ENCODE peak calls at places on chromosomes 16 and 17, in nine cellular contexts. J, S, Q, K, G, D, Y, W and Z are unnamed samples.

GRCh38 chr16:80144191-80144590 is 396.6 kb upstream of the DYNLRB2 start:
- DNase-seq in J (no peak), S (no peak), Q (peak), K (no peak), G (no peak), D (no peak), Y (peak), W (peak), Z (no peak)

GRCh38 chr16:48013476-48013875 is 142.3 kb downstream of the ABCC12 start:
- DNase-seq in J (no peak), S (no peak), Q (peak), K (no peak), G (no peak), D (no peak), Y (no peak), W (peak), Z (no peak)

GRCh38 chr16:69443809-69444611 is 19.6 kb downstream of the CYB5B start:
- DNase-seq in J (no peak), S (peak), Q (peak), K (no peak), G (no peak), D (no peak), Y (peak), W (peak), Z (no peak)

GRCh38 chr17:66459811-66460270 is 157.4 kb downstream of the PRKCA start:
- DNase-seq in J (peak), S (peak), Q (peak), K (no peak), G (no peak), D (peak), Y (peak), W (peak), Z (no peak)

GRCh38 chr16:49632798-49633189 is 223.1 kb downstream of the ZNF423 start:
- DNase-seq in J (no peak), S (no peak), Q (no peak), K (no peak), G (no peak), D (no peak), Y (no peak), W (no peak), Z (no peak)

GRCh38 chr16:59886021-59886420 is 1151.9 kb upstream of the GOT2 start:
- DNase-seq in J (no peak), S (no peak), Q (peak), K (no peak), G (no peak), D (no peak), Y (peak), W (peak), Z (no peak)

GRCh38 chr16:85326794-85327181 is 214.5 kb upstream of the CIBAR2 start:
- DNase-seq in J (no peak), S (no peak), Q (no peak), K (no peak), G (no peak), D (no peak), Y (no peak), W (no peak), Z (no peak)

GRCh38 chr17:70560471-70560870 is 391.1 kb downstream of the KCNJ2 start:
- DNase-seq in J (no peak), S (no peak), Q (no peak), K (no peak), G (no peak), D (no peak), Y (no peak), W (no peak), Z (peak)

GRCh38 chr17:40290629-40291296 is 3.1 kb downstream of the CDC6 start:
- DNase-seq in J (peak), S (peak), Q (peak), K (no peak), G (no peak), D (peak), Y (peak), W (peak), Z (no peak)

GRCh38 chr16:82544378-82544777 is 82.4 kb upstream of the CDH13 start:
- DNase-seq in J (no peak), S (no peak), Q (no peak), K (no peak), G (no peak), D (no peak), Y (no peak), W (no peak), Z (no peak)

GRCh38 chr17:4313482-4314114 is 49.8 kb upstream of the ANKFY1 start:
- DNase-seq in J (no peak), S (no peak), Q (no peak), K (no peak), G (no peak), D (no peak), Y (no peak), W (no peak), Z (no peak)

GRCh38 chr17:31549121-31549524 is 157.6 kb downstream of the RAB11FIP4 start:
- DNase-seq in J (no peak), S (no peak), Q (no peak), K (no peak), G (no peak), D (no peak), Y (no peak), W (no peak), Z (no peak)

GRCh38 chr17:20302191-20302917 is 165.0 kb downstream of the LGALS9B start:
- DNase-seq in J (no peak), S (no peak), Q (no peak), K (no peak), G (no peak), D (no peak), Y (peak), W (no peak), Z (no peak)

GRCh38 chr17:45789874-45790273 is 5.8 kb downstream of the CRHR1 start:
- DNase-seq in J (no peak), S (no peak), Q (no peak), K (no peak), G (no peak), D (no peak), Y (no peak), W (no peak), Z (no peak)

GRCh38 chr16:54493076-54493475 is 206.5 kb upstream of the IRX3 start:
- DNase-seq in J (no peak), S (no peak), Q (no peak), K (no peak), G (no peak), D (no peak), Y (no peak), W (no peak), Z (no peak)

GRCh38 chr16:67665598-67665997 is 952 bp downstream of the ENKD1 start:
- DNase-seq in J (no peak), S (no peak), Q (no peak), K (no peak), G (no peak), D (no peak), Y (no peak), W (no peak), Z (no peak)

GRCh38 chr17:61833536-61834203 is 29.7 kb downstream of the BRIP1 start:
- DNase-seq in J (no peak), S (no peak), Q (peak), K (no peak), G (no peak), D (peak), Y (peak), W (peak), Z (no peak)

GRCh38 chr16:3868967-3869366 is 11.5 kb downstream of the CREBBP start:
- DNase-seq in J (no peak), S (no peak), Q (no peak), K (peak), G (no peak), D (no peak), Y (no peak), W (no peak), Z (no peak)

GRCh38 chr16:17397499-17397891 is 73.3 kb downstream of the XYLT1 start:
- DNase-seq in J (no peak), S (peak), Q (no peak), K (no peak), G (no peak), D (no peak), Y (peak), W (no peak), Z (no peak)

GRCh38 chr17:44502598-44503079 is 567 bp downstream of the GPATCH8 start:
- DNase-seq in J (no peak), S (no peak), Q (peak), K (peak), G (no peak), D (no peak), Y (peak), W (peak), Z (no peak)

GRCh38 chr17:74632597-74632996 is 9.1 kb upstream of the CD300E start:
- DNase-seq in J (no peak), S (no peak), Q (no peak), K (no peak), G (no peak), D (no peak), Y (no peak), W (no peak), Z (no peak)

GRCh38 chr16:50309527-50310307 is 43.4 kb downstream of the ADCY7 start:
- DNase-seq in J (no peak), S (no peak), Q (no peak), K (no peak), G (no peak), D (no peak), Y (no peak), W (peak), Z (peak)

GRCh38 chr16:35239561-35239960 is 1780.1 kb downstream of the TP53TG3F start:
- DNase-seq in J (no peak), S (no peak), Q (no peak), K (no peak), G (no peak), D (no peak), Y (no peak), W (no peak), Z (no peak)

GRCh38 chr16:52958951-52959350 is 93.7 kb downstream of the CHD9NB start:
- DNase-seq in J (no peak), S (no peak), Q (no peak), K (no peak), G (no peak), D (no peak), Y (no peak), W (no peak), Z (no peak)

GRCh38 chr17:79100405-79100804 is 25.8 kb downstream of the ENGASE start:
- DNase-seq in J (no peak), S (no peak), Q (no peak), K (no peak), G (no peak), D (no peak), Y (no peak), W (no peak), Z (no peak)

GRCh38 chr16:89312598-89313299 is 95.2 kb downstream of the ZNF778 start:
- DNase-seq in J (no peak), S (no peak), Q (no peak), K (no peak), G (no peak), D (no peak), Y (no peak), W (no peak), Z (no peak)

GRCh38 chr17:21453144-21453982 is 77.2 kb downstream of the KCNJ12 start:
- DNase-seq in J (no peak), S (no peak), Q (no peak), K (peak), G (no peak), D (no peak), Y (no peak), W (no peak), Z (no peak)

GRCh38 chr17:21457051-21458026 is 81.2 kb downstream of the KCNJ12 start:
- DNase-seq in J (peak), S (peak), Q (peak), K (peak), G (peak), D (peak), Y (peak), W (peak), Z (peak)

GRCh38 chr17:21455761-21456160 is 79.6 kb downstream of the KCNJ12 start:
- DNase-seq in J (no peak), S (no peak), Q (no peak), K (no peak), G (no peak), D (no peak), Y (no peak), W (no peak), Z (no peak)

GRCh38 chr17:21458036-21458435 is 81.9 kb downstream of the KCNJ12 start:
- DNase-seq in J (no peak), S (no peak), Q (no peak), K (peak), G (no peak), D (no peak), Y (no peak), W (no peak), Z (no peak)

GRCh38 chr17:21452377-21453143 is 76.4 kb downstream of the KCNJ12 start:
- DNase-seq in J (peak), S (peak), Q (peak), K (no peak), G (peak), D (no peak), Y (peak), W (peak), Z (no peak)
- TF ChIP-seq CTCF in J (peak), S (peak), Q (peak), K (peak), G (peak), D (peak), Y (peak), W (peak), Z (peak)

DNA sequence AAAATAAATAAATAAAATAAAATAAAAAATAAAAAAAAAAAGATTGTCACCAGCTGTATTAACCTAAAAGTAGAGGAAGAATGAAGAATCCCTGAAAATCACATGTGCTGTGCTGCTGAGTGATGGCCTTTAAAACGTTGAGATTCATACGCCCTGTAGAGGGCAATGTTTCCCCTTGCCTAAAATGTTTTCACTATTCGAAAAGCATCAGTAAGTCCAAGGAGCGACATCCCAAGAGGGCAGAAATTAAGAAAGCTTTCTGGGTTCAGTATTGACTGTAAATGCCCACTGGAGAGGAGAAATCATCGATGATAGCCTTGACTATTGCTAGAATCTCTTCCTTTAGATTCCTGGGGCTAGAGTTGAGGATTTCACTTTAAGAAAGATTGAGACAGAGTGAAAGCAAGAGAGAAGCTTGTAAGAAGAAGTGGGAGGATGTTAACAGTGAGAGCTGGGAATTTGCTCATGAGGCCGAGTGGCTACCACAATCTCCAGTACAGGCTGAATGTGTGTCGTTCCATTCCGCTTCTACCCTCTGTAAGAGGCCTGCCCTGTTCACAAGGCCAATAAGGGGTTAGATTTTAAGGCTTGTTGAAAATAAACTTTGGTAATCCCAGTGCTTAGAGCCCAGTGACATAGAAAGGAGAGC is 170.8 kb upstream of the FAM20A start:
- DNase-seq in J (no peak), S (no peak), Q (peak), K (no peak), G (no peak), D (no peak), Y (peak), W (peak), Z (no peak)
- H3K4me3 ChIP-seq in J (no peak), S (no peak), Q (peak), K (peak), G (peak), D (no peak), Y (peak), W (no peak), Z (peak)

DNA sequence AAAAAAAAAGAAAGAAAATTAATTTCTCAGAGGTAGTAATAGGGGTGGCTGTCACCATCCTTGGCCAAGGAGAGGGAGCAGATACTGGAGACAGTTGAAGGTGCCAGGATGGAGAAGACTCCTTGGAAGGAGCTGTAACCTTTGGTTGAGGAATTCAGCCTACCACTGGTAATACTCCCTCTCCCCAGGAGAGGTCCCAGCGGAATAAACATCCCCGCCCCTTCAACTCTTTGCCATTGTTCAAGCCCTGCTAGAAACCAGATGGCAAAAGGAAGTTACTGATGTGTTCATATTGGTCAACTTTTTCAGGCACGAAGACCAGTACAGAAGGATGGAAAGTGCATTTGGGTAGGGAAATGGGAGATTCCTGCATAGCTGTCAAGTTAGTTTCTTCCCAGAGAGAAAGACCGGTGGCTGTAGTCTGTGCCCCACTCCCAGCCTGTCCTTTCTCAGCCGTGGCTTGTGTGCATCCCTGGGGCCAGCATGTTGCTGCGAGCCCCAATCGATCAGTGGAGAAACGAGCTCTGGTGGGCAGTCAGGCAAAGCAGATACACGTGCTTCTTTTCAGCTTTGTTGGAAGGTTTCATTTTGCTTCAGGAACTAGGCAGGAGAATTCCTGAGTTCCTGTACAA is 612.1 kb downstream of the MAF start:
- DNase-seq in J (no peak), S (no peak), Q (no peak), K (no peak), G (no peak), D (no peak), Y (no peak), W (no peak), Z (no peak)
- TF ChIP-seq CTCF in J (no peak), S (no peak), Q (peak), K (no peak), G (no peak), D (no peak), Y (no peak), W (no peak), Z (no peak)

GRCh38 chr17:41775394-41776226 is 10.9 kb downstream of the JUP start:
- DNase-seq in J (no peak), S (peak), Q (peak), K (no peak), G (peak), D (no peak), Y (no peak), W (peak), Z (no peak)
- H3K4me3 ChIP-seq in J (no peak), S (no peak), Q (no peak), K (peak), G (no peak), D (no peak), Y (no peak), W (no peak), Z (no peak)

DNA sequence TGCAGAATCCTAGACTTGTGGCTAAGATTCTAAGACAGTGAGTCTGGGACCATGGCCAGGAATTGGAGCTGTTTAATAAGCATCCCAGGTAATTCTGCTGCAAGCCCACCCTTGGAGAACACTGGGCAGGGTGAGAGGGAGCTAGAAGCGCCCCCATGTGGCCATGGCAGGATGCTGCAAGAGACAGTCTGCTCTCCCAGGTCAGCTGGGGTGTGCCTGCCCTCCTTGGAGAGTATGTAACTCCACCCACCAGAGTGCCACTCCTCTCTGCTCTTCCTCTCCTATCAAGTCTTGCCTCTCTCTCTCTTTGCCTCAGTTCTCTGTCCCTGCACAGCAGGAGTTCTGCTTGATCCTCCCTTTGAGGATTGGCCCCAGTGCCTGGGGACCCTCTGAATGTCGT is 14.9 kb downstream of the RCVRN start:
- DNase-seq in J (no peak), S (no peak), Q (no peak), K (no peak), G (peak), D (no peak), Y (no peak), W (peak), Z (no peak)
- TF ChIP-seq CTCF in J (peak), S (peak), Q (peak), K (peak), G (peak), D (peak), Y (peak), W (no peak), Z (no peak)

GRCh38 chr17:82004485-82005455 is 17.9 kb downstream of the CENPX start:
- DNase-seq in J (no peak), S (no peak), Q (no peak), K (no peak), G (no peak), D (no peak), Y (no peak), W (no peak), Z (no peak)
- H3K4me3 ChIP-seq in J (no peak), S (no peak), Q (no peak), K (no peak), G (no peak), D (no peak), Y (no peak), W (no peak), Z (no peak)

GRCh38 chr16:6160303-6160702 is 1062.7 kb upstream of the EEF2KMT start:
- DNase-seq in J (no peak), S (no peak), Q (no peak), K (no peak), G (no peak), D (no peak), Y (no peak), W (no peak), Z (no peak)

GRCh38 chr16:6160871-6161270 is 1063.3 kb upstream of the EEF2KMT start:
- DNase-seq in J (no peak), S (no peak), Q (no peak), K (no peak), G (no peak), D (no peak), Y (no peak), W (no peak), Z (no peak)

GRCh38 chr16:6170022-6170421 is 1072.4 kb upstream of the EEF2KMT start:
- DNase-seq in J (no peak), S (no peak), Q (no peak), K (no peak), G (no peak), D (no peak), Y (no peak), W (no peak), Z (no peak)

GRCh38 chr16:6165330-6165984 is 1067.9 kb upstream of the EEF2KMT start:
- DNase-seq in J (no peak), S (no peak), Q (no peak), K (no peak), G (no peak), D (no peak), Y (no peak), W (peak), Z (no peak)
- TF ChIP-seq CTCF in J (no peak), S (no peak), Q (no peak), K (no peak), G (no peak), D (no peak), Y (no peak), W (peak), Z (no peak)

DNA sequence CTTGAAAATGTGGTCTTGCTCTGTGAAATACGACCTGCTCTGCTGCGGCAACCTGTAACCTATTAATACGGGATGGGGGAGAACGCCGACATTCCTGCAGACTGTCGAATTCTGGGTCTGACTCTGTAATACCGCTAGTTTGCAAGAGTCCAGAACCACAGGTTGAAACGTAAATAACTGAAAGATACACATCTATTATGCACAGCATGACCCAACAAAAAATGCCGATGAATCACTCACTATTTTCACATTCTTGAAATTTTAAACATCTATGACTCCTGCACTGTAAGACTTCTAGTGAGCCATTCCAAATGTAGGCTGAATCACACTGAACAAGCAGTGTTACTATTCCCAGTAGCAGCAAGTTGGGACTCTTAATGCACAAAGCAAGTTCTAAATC is 20.4 kb downstream of the VPS53 start:
- DNase-seq in J (no peak), S (no peak), Q (peak), K (no peak), G (no peak), D (peak), Y (peak), W (peak), Z (no peak)
- H3K4me3 ChIP-seq in J (no peak), S (no peak), Q (no peak), K (no peak), G (no peak), D (no peak), Y (no peak), W (no peak), Z (no peak)